ENCODE peak calls at places on chromosomes 11 and 22, in four cellular contexts. V is vagina, S is hepatocyte, K is adipocyte. W is an unnamed sample.

GRCh38 chr22:19825016-19825339 is 29.7 kb downstream of the GNB1L start:
- DNase-seq in V (no peak), S (peak; percentile 2), K (no peak), W (no peak)

GRCh38 chr11:37657645-37658044 is 1059.6 kb upstream of the RAG2 start:
- DNase-seq in V (no peak), S (no peak), K (peak; percentile 58), W (no peak)

GRCh38 chr11:77470504-77470903 is 3.4 kb downstream of the PAK1 start:
- DNase-seq in V (no peak), S (no peak), K (no peak), W (peak; percentile 59)

GRCh38 chr22:37560682-37561208 is 465 bp downstream of the CDC42EP1 start:
- DNase-seq in V (no peak), S (peak; percentile 73), K (peak; percentile 71), W (no peak)

GRCh38 chr11:105960252-105961245 is 61.5 kb downstream of the MSANTD4 start:
- DNase-seq in V (no peak), S (peak; percentile 5), K (no peak), W (no peak)

GRCh38 chr22:50002791-50003190 is 9.8 kb downstream of the IL17REL start:
- DNase-seq in V (no peak), S (peak; percentile 13), K (no peak), W (no peak)

GRCh38 chr11:114284021-114284420 is 12.2 kb upstream of the NNMT start:
- DNase-seq in V (peak; percentile 89), S (no peak), K (no peak), W (peak; percentile 28)

GRCh38 chr22:23681026-23681809 is 9.6 kb upstream of the RGL4 start:
- DNase-seq in V (no peak), S (no peak), K (no peak), W (no peak)

DNA sequence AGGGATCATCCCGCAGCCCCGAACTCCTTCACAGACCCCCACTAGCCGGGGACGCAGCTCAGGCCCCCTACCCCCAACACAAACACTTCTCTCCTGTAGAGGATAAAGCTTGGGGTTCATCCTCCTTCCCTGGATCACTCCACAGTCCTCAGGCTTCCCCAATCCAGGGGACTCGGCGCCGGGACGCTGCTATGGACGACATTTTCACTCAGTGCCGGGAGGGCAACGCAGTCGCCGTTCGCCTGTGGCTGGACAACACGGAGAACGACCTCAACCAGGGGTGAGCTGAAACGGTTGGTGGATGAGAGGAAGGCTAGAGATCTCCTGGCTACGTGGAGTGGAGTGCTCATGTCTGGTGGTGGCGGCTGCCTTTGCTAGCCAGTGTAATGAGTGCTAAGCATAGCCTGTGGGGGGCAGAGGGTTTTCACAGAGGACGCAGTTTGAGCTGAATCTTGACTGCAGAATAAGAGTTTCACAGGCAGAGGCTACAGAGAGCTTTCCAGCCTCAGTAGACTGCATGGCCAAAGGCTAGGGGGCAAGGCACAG is 580 bp downstream of the ILK start:
- DNase-seq in V (peak; percentile 91), S (peak; percentile 79), K (peak; percentile 81), W (peak; percentile 48)
- H3K4me3 ChIP-seq in V (peak overlapping the region; percentile 62), S (peak overlapping the region; percentile 80), K (peak overlapping the region; percentile 90), W (peak overlapping the region; percentile 75)

GRCh38 chr11:19451609-19452008 is 210.9 kb upstream of the E2F8 start:
- DNase-seq in V (peak; percentile 64), S (no peak), K (no peak), W (no peak)

GRCh38 chr11:19458231-19458630 is 217.5 kb upstream of the E2F8 start:
- DNase-seq in V (no peak), S (no peak), K (no peak), W (no peak)

GRCh38 chr11:19455731-19456130 is 215.0 kb upstream of the E2F8 start:
- DNase-seq in V (no peak), S (no peak), K (no peak), W (no peak)

GRCh38 chr11:19450282-19450681 is 209.5 kb upstream of the E2F8 start:
- DNase-seq in V (peak; percentile 37), S (no peak), K (no peak), W (no peak)

GRCh38 chr11:19453893-19454292 is 213.1 kb upstream of the E2F8 start:
- DNase-seq in V (no peak), S (no peak), K (peak; percentile 11), W (no peak)
- H3K4me1 ChIP-seq in V (no peaks in the 10 kb centered on the region), S (no peaks in the 10 kb centered on the region), K (peaks cover 35% of the 10 kb centered on the region), W (no peaks in the 10 kb centered on the region)

GRCh38 chr11:28702450-28702790 is 594.2 kb downstream of the METTL15 start:
- DNase-seq in V (no peak), S (no peak), K (no peak), W (no peak)

GRCh38 chr11:28699701-28700100 is 591.5 kb downstream of the METTL15 start:
- DNase-seq in V (no peak), S (no peak), K (no peak), W (no peak)

GRCh38 chr11:28701760-28702449 is 593.7 kb downstream of the METTL15 start:
- DNase-seq in V (no peak), S (no peak), K (no peak), W (peak; percentile 9)

GRCh38 chr11:28696591-28696990 is 588.4 kb downstream of the METTL15 start:
- DNase-seq in V (no peak), S (no peak), K (no peak), W (no peak)

DNA sequence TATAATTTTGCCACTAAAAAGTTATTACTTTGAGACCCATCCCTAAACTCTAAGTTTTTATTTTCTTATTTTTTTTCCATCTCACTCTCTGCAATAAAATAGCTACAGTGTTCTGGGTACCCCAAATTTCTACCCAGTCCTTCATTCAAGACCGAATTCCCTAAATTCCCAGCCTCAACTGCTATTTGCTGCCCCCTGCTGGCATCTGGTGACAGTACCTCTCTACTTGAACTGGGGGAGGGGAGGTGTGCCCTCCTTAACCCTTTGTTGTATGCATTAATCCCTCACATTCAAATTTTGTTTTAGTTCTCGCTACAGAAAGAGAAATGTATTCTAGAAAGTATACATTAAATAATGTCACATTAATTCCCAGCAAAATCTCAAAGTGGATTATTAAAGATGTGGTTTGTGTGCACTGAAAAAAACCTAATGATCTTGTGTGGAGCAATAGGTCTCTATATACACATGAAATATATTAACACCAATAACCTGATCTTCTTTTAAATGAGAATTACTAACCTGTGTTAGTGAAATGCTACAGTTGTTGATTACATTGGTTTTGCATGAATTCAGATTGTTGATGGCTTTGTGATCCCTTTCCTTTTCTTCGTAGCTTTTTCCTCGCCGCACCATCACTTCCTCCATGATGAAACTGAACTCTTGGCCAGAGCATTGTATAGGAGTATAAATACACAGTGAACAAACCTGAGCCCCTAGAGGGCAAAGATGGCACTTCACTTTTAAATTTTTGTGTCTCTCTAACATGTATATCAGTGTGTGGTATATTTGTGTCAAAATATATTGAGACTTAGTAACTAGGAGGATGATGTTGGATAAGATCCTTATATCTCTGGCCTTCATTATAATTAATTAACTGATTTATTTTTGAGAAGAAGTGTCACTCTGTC is 590.0 kb downstream of the METTL15 start:
- DNase-seq in V (no peak), S (peak; percentile 70), K (peak; percentile 86), W (peak; percentile 43)
- H3K4me3 ChIP-seq in V (no peak overlapping the region), S (no peak overlapping the region), K (no peak overlapping the region), W (no peak overlapping the region)

DNA sequence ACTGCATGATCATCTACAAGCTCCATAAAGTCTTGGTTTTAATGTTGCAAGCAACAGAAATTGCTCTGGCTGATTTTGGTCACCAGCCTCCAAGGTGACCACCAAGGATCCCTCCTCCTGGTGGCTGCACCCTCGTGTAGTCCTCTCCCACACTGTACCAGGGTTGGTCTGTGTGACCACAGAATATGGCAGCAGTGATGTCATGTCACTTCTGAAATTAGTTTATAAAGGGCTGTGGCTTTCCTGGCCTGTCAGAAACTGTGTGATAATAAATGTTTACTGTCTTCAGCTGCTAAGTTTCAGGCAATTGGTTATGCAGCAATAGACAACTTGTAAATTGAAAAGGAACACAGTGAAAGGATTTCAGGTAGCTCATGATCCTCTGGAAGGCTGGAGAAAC is 5.3 kb upstream of the PRDM11 start:
- DNase-seq in V (no peak), S (no peak), K (no peak), W (no peak)
- H3K4me1 ChIP-seq in V (peaks cover 12% of the 10 kb centered on the region), S (peaks cover 11% of the 10 kb centered on the region), K (peaks cover 9% of the 10 kb centered on the region), W (peaks cover 3% of the 10 kb centered on the region)

DNA sequence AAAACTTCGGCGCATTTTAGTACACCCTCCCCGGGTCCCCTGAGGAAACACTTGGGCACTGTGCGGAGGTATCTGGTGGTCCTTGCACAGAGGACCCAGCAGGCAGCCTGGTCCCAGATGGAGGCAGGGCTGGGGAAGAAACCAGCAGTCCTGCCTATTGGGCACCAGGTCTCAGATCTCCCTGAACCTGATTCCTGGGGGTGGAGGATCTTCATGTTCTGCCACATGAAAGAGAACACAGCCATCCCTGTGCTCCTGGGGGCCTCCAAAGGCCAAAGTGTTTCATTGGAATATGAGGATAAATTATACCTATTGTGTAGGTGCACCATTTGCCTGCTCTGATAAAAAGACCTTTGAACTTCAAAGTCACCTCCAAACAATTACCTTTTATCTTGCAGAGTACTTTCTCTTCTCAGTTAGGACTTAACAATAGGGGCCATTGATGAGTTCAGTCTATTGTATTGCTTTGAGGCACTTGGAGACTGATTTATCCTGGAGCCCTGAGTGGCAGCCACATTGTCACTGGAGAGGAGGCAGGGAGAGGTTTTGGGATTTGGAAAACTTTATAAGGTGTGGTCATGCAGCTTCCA is 1.8 kb downstream of the RCN1 start:
- DNase-seq in V (no peak), S (no peak), K (no peak), W (peak; percentile 47)
- H3K4me3 ChIP-seq in V (peak overlapping the region; percentile 88), S (peak overlapping the region; percentile 51), K (peak overlapping the region; percentile 93), W (no peak overlapping the region)

GRCh38 chr11:86805873-86806310 is 5.5 kb downstream of the PRSS23 start:
- DNase-seq in V (no peak), S (no peak), K (no peak), W (no peak)

GRCh38 chr11:86807356-86807755 is 7.0 kb downstream of the PRSS23 start:
- DNase-seq in V (no peak), S (no peak), K (no peak), W (no peak)

GRCh38 chr11:86809561-86809960 is 9.2 kb downstream of the PRSS23 start:
- DNase-seq in V (no peak), S (no peak), K (no peak), W (no peak)

GRCh38 chr11:86804871-86805415 is 4.6 kb downstream of the PRSS23 start:
- DNase-seq in V (no peak), S (no peak), K (no peak), W (no peak)

GRCh38 chr11:86806903-86807302 is 6.6 kb downstream of the PRSS23 start:
- DNase-seq in V (no peak), S (no peak), K (no peak), W (no peak)
- H3K4me1 ChIP-seq in V (peaks cover 55% of the 10 kb centered on the region), S (peaks cover 16% of the 10 kb centered on the region), K (peaks cover 44% of the 10 kb centered on the region), W (peaks cover 3% of the 10 kb centered on the region)

DNA sequence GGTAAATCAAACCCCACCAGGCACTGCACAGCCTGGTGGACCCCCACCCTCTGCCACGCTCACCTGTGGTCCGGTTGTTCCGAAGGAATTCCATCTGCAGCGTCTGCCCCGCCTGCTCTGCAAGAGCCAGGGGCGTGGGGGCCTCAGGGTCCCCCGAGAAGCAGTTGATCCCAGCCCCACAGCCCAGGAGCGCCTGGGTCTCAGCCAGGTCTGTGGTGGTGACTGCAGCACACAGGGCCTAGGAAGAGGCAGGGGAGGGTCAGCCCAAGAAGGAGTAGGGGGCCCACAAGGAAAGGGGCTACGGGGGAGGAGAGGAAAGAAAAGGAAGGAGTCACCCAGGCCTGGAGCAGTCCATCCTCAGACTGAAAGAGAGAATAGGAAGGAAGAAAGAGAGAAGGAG is 28.6 kb upstream of the PDE2A start:
- DNase-seq in V (no peak), S (no peak), K (no peak), W (no peak)
- H3K4me3 ChIP-seq in V (peak overlapping the region; percentile 31), S (no peak overlapping the region), K (peak overlapping the region; percentile 31), W (no peak overlapping the region)

GRCh38 chr22:45585437-45585755 is 82.7 kb downstream of the FBLN1 start:
- DNase-seq in V (no peak), S (no peak), K (no peak), W (no peak)
- H3K4me1 ChIP-seq in V (peaks cover 21% of the 10 kb centered on the region), S (no peaks in the 10 kb centered on the region), K (peaks cover 18% of the 10 kb centered on the region), W (no peaks in the 10 kb centered on the region)

GRCh38 chr11:95512682-95513081 is 276.9 kb downstream of the FAM76B start:
- DNase-seq in V (peak; percentile 91), S (peak; percentile 79), K (peak; percentile 95), W (no peak)
- H3K4me3 ChIP-seq in V (no peak overlapping the region), S (no peak overlapping the region), K (peak overlapping the region; percentile 62), W (no peak overlapping the region)